ENCODE peak calls at places on chromosomes 7 and 10, in six cellular contexts. H is activated T-helper 9 cell treated with anti-CD3 and anti-CD28 coated beads, Interleukin-2, amount 50 U/mL, for 16 hours; U is activated CD4-positive, alpha-beta T cell treated with anti-CD3 and anti-CD28 coated beads, Interleukin-2, amount 50 U/mL, for 24 hours; J is right atrium auricular region; V is cardiac muscle cell; X is D341Med. D is an unnamed sample.

GRCh38 chr10:61973923-61974322 is 72.4 kb downstream of the ARID5B start:
- DNase-seq in H (no peak), U (no peak), J (no peak), V (peak), X (no peak), D (no peak)

GRCh38 chr10:121610798-121611325 is 12.6 kb upstream of the FGFR2 start:
- DNase-seq in H (no peak), U (no peak), J (no peak), V (no peak), X (no peak), D (no peak)

GRCh38 chr10:104072786-104073185 is 12.9 kb downstream of the COL17A1 start:
- DNase-seq in H (no peak), U (no peak), J (no peak), V (no peak), X (no peak), D (no peak)

GRCh38 chr10:117666965-117667364 is 124.4 kb downstream of the EMX2 start:
- DNase-seq in H (no peak), U (no peak), J (no peak), V (no peak), X (no peak), D (no peak)

GRCh38 chr7:50508471-50508943 is 56.7 kb downstream of the DDC start:
- DNase-seq in H (no peak), U (no peak), J (no peak), V (no peak), X (no peak), D (no peak)

GRCh38 chr10:58299580-58299979 is 30.6 kb downstream of the CISD1 start:
- DNase-seq in H (peak), U (peak), J (no peak), V (peak), X (peak), D (peak)

GRCh38 chr10:43128958-43129706 is 9.1 kb upstream of the CSGALNACT2 start:
- DNase-seq in H (no peak), U (no peak), J (peak), V (no peak), X (no peak), D (no peak)

GRCh38 chr7:102089175-102090098 is 197.2 kb upstream of the SH2B2 start:
- DNase-seq in H (no peak), U (no peak), J (no peak), V (no peak), X (no peak), D (no peak)

GRCh38 chr10:122388287-122388997 is 13.9 kb downstream of the PLEKHA1 start:
- DNase-seq in H (no peak), U (no peak), J (no peak), V (no peak), X (no peak), D (no peak)

GRCh38 chr10:86055928-86056327 is 310.7 kb downstream of the GRID1 start:
- DNase-seq in H (no peak), U (no peak), J (no peak), V (no peak), X (no peak), D (no peak)

GRCh38 chr10:114539623-114540022 is 118.5 kb downstream of the ABLIM1 start:
- DNase-seq in H (no peak), U (no peak), J (no peak), V (no peak), X (no peak), D (no peak)

GRCh38 chr7:20217193-20217948 is at the start of gene MACC1:
- DNase-seq in H (no peak), U (no peak), J (no peak), V (peak), X (no peak), D (no peak)

GRCh38 chr7:93843260-93843659 is 47.3 kb downstream of the TFPI2 start:
- DNase-seq in H (no peak), U (no peak), J (no peak), V (no peak), X (no peak), D (no peak)

GRCh38 chr7:106736508-106737201 is 75.7 kb upstream of the CCDC71L start:
- DNase-seq in H (peak), U (no peak), J (no peak), V (peak), X (peak), D (peak)

GRCh38 chr10:132699411-132700167 is 86.4 kb downstream of the NKX6-2 start:
- DNase-seq in H (no peak), U (no peak), J (no peak), V (no peak), X (no peak), D (no peak)

GRCh38 chr7:44403775-44404174 is 78.4 kb upstream of the CAMK2B start:
- DNase-seq in H (no peak), U (no peak), J (no peak), V (no peak), X (no peak), D (no peak)

GRCh38 chr10:62076872-62077271 is 175.4 kb downstream of the ARID5B start:
- DNase-seq in H (no peak), U (no peak), J (no peak), V (no peak), X (no peak), D (no peak)

GRCh38 chr10:36903040-36903439 is 222.4 kb upstream of the ANKRD30A start:
- DNase-seq in H (no peak), U (no peak), J (no peak), V (no peak), X (no peak), D (no peak)

GRCh38 chr10:18793951-18794350 is 134.7 kb downstream of the ARL5B start:
- DNase-seq in H (no peak), U (no peak), J (no peak), V (peak), X (peak), D (no peak)

GRCh38 chr7:121126801-121127534 is 138.5 kb downstream of the CPED1 start:
- DNase-seq in H (no peak), U (no peak), J (no peak), V (no peak), X (no peak), D (no peak)

GRCh38 chr10:19929466-19930140 is 113.4 kb downstream of the PLXDC2 start:
- DNase-seq in H (no peak), U (no peak), J (no peak), V (no peak), X (no peak), D (no peak)

GRCh38 chr7:79880312-79880711 is 254.3 kb upstream of the GNAI1 start:
- DNase-seq in H (no peak), U (no peak), J (no peak), V (no peak), X (peak), D (peak)

GRCh38 chr7:9201928-9202327 is 768.5 kb downstream of the NXPH1 start:
- DNase-seq in H (no peak), U (no peak), J (no peak), V (no peak), X (no peak), D (no peak)

GRCh38 chr7:29193316-29194205 is 1.0 kb upstream of the CHN2 start:
- DNase-seq in H (no peak), U (no peak), J (no peak), V (no peak), X (no peak), D (no peak)

GRCh38 chr10:22657566-22658190 is 56.7 kb downstream of the PIP4K2A start:
- DNase-seq in H (no peak), U (no peak), J (no peak), V (no peak), X (no peak), D (no peak)